ENCODE peak calls at places on chromosomes 1 and 21, in four cellular contexts. One of them, this sample, is unnamed.

GRCh38 chr21:43269461-43269860 is 100.7 kb downstream of the CRYAA start:
- DNase-seq in stomach: no peak
- DNase-seq in heart left ventricle: no peak
- DNase-seq in mammary epithelial cell: no peak
- DNase-seq in this sample: no peak

GRCh38 chr1:221031015-221031889 is 152.0 kb downstream of the HLX start:
- DNase-seq in mammary epithelial cell: no peak
- DNase-seq in stomach: no peak
- DNase-seq in heart left ventricle: no peak
- DNase-seq in this sample: no peak

GRCh38 chr1:214329456-214330220 is 48.7 kb downstream of the SMYD2 start:
- DNase-seq in heart left ventricle: no peak
- DNase-seq in stomach: peak; percentile 70
- DNase-seq in mammary epithelial cell: no peak
- DNase-seq in this sample: no peak

GRCh38 chr1:14421977-14422609 is 176.4 kb upstream of the KAZN start:
- DNase-seq in heart left ventricle: no peak
- DNase-seq in stomach: no peak
- DNase-seq in mammary epithelial cell: no peak
- DNase-seq in this sample: no peak

GRCh38 chr1:150235436-150235851 is 468 bp downstream of the ANP32E start:
- DNase-seq in heart left ventricle: no peak
- DNase-seq in mammary epithelial cell: no peak
- DNase-seq in stomach: no peak
- DNase-seq in this sample: peak; percentile 31

GRCh38 chr1:246569248-246570238 is 3.3 kb downstream of the CNST start:
- DNase-seq in heart left ventricle: no peak
- DNase-seq in mammary epithelial cell: peak; percentile 5
- DNase-seq in stomach: no peak
- DNase-seq in this sample: no peak

GRCh38 chr1:50829010-50829958 is 130.8 kb downstream of the FAF1 start:
- DNase-seq in stomach: no peak
- DNase-seq in heart left ventricle: no peak
- DNase-seq in mammary epithelial cell: no peak
- DNase-seq in this sample: no peak

GRCh38 chr1:53069663-53070327 is 7.8 kb downstream of the PODN start:
- DNase-seq in mammary epithelial cell: no peak
- DNase-seq in heart left ventricle: peak; percentile 14
- DNase-seq in stomach: peak; percentile 19
- DNase-seq in this sample: no peak

GRCh38 chr21:42003051-42003461 is 7.1 kb downstream of the ZBTB21 start:
- DNase-seq in stomach: no peak
- DNase-seq in heart left ventricle: no peak
- DNase-seq in mammary epithelial cell: peak; percentile 30
- DNase-seq in this sample: no peak
- H3K36me3 ChIP-seq in stomach: peaks cover 29% of the 10 kb centered on the region
- H3K36me3 ChIP-seq in heart left ventricle: no peaks in the 10 kb centered on the region
- H3K36me3 ChIP-seq in mammary epithelial cell: peaks cover 2% of the 10 kb centered on the region
- H3K36me3 ChIP-seq in this sample: peaks cover 70% of the 10 kb centered on the region

GRCh38 chr1:41015894-41016470 is 5.5 kb downstream of the SLFNL1 start:
- DNase-seq in heart left ventricle: no peak
- DNase-seq in mammary epithelial cell: no peak
- DNase-seq in stomach: no peak
- DNase-seq in this sample: no peak
- H3K4me3 ChIP-seq in heart left ventricle: no peak overlapping the region
- H3K4me3 ChIP-seq in mammary epithelial cell: no peak overlapping the region
- H3K4me3 ChIP-seq in stomach: no peak overlapping the region
- H3K4me3 ChIP-seq in this sample: no peak overlapping the region

DNA sequence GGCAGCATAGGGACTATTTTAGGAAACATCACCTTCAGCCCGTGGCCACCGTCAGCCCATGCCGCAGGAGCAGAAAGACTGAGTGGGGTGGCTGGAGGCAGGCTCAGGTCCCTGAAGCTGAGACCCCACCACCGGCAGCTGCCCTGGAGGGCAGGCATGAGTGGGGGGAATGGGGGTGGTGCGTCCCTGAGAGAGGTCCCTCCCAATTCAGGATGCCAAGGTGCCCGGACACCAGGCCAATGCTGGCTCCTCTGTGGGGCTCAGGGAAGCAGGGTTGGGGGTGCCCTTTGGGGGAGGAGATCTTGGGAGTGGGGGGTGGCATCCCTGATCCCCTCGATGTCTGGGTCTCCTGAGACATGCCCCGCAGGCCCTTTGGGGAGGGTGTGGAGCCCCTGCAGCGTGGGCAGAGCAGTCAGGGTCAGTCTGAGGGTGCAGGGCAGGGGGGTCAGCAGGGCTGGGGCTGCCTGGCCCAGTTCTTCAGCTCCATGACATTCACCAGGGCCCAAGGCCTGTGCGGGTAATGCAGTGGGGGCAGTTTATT is 998 bp upstream of the TTC34 start:
- DNase-seq in stomach: no peak
- DNase-seq in mammary epithelial cell: no peak
- DNase-seq in heart left ventricle: no peak
- DNase-seq in this sample: no peak
- H3K9me3 ChIP-seq in stomach: no peaks in the 10 kb centered on the region
- H3K9me3 ChIP-seq in mammary epithelial cell: peaks cover 23% of the 10 kb centered on the region
- H3K9me3 ChIP-seq in heart left ventricle: no peaks in the 10 kb centered on the region
- H3K9me3 ChIP-seq in this sample: no peaks in the 10 kb centered on the region

DNA sequence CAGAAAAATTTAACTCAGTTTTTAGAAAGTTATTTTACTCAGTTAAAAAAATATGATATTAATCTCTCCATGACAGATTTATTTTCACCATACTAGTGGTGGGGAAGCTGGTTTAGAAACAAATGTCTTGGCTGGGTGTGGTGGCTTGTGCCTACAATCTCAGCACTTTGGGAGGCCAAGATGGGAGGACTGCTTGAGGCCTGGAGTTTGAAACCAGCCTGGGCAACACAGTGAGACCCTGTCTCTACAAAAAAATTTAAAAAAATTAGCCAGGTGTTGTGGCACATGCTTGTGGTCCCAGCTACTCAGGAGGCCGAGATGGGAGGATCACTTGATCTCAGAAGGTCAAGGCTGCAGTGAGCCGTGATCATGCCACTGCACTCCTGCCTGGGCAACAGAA is 17.3 kb downstream of the TAF5L start:
- DNase-seq in mammary epithelial cell: no peak
- DNase-seq in heart left ventricle: no peak
- DNase-seq in stomach: no peak
- DNase-seq in this sample: no peak
- H3K36me3 ChIP-seq in mammary epithelial cell: peaks cover 10% of the 10 kb centered on the region
- H3K36me3 ChIP-seq in heart left ventricle: peaks cover 33% of the 10 kb centered on the region
- H3K36me3 ChIP-seq in stomach: peaks cover 98% of the 10 kb centered on the region
- H3K36me3 ChIP-seq in this sample: peaks cover 85% of the 10 kb centered on the region

GRCh38 chr1:236394905-236395779 is 1.1 kb downstream of the EDARADD start:
- DNase-seq in mammary epithelial cell: peak; percentile 72
- DNase-seq in stomach: peak; percentile 63
- DNase-seq in heart left ventricle: peak; percentile 28
- DNase-seq in this sample: peak; percentile 47

GRCh38 chr1:236398538-236398937 is 4.5 kb downstream of the EDARADD start:
- DNase-seq in mammary epithelial cell: no peak
- DNase-seq in heart left ventricle: no peak
- DNase-seq in stomach: peak; percentile 53
- DNase-seq in this sample: no peak

GRCh38 chr1:236396665-236397043 is 2.6 kb downstream of the EDARADD start:
- DNase-seq in mammary epithelial cell: no peak
- DNase-seq in heart left ventricle: no peak
- DNase-seq in stomach: no peak
- DNase-seq in this sample: no peak

GRCh38 chr1:236395780-236396664 is 1.9 kb downstream of the EDARADD start:
- DNase-seq in mammary epithelial cell: peak; percentile 25
- DNase-seq in heart left ventricle: no peak
- DNase-seq in stomach: no peak
- DNase-seq in this sample: no peak

GRCh38 chr1:236397173-236397759 is 3.2 kb downstream of the EDARADD start:
- DNase-seq in heart left ventricle: no peak
- DNase-seq in stomach: no peak
- DNase-seq in mammary epithelial cell: no peak
- DNase-seq in this sample: no peak
- H3K4me3 ChIP-seq in heart left ventricle: no peak overlapping the region
- H3K4me3 ChIP-seq in stomach: no peak overlapping the region
- H3K4me3 ChIP-seq in mammary epithelial cell: no peak overlapping the region
- H3K4me3 ChIP-seq in this sample: no peak overlapping the region

GRCh38 chr1:4515727-4516289 is 138.6 kb upstream of the AJAP1 start:
- DNase-seq in stomach: no peak
- DNase-seq in heart left ventricle: peak; percentile 42
- DNase-seq in mammary epithelial cell: no peak
- DNase-seq in this sample: no peak
- H3K9me3 ChIP-seq in stomach: no peaks in the 10 kb centered on the region
- H3K9me3 ChIP-seq in heart left ventricle: no peaks in the 10 kb centered on the region
- H3K9me3 ChIP-seq in mammary epithelial cell: peaks cover 10% of the 10 kb centered on the region
- H3K9me3 ChIP-seq in this sample: no peaks in the 10 kb centered on the region